ENCODE peak calls at places on chromosomes 11 and 22, in six cellular contexts. O is cardiac muscle cell, P is SK-N-SH, J is fibroblast of lung, D is heart left ventricle, W is PC-3. S is an unnamed sample.

GRCh38 chr11:115185507-115185906 is 318.7 kb downstream of the CADM1 start:
- DNase-seq in J (no peak), W (no peak), D (no peak), P (no peak), O (no peak), S (no peak)

GRCh38 chr11:123616505-123617198 is 37.8 kb downstream of the SCN3B start:
- DNase-seq in J (peak; percentile 78), O (peak; percentile 32), W (no peak), P (peak; percentile 67), D (peak; percentile 77), S (peak; percentile 81)

GRCh38 chr22:33575041-33575440 is 345.2 kb downstream of the LARGE1 start:
- DNase-seq in O (no peak), J (no peak), W (no peak), P (no peak), D (no peak), S (no peak)

GRCh38 chr11:117706322-117706814 is 90.6 kb downstream of the DSCAML1 start:
- DNase-seq in J (no peak), O (no peak), D (no peak), W (no peak), P (no peak), S (no peak)

GRCh38 chr11:33773399-33774355 is 643 bp downstream of the FBXO3 start:
- DNase-seq in W (no peak), O (peak; percentile 39), J (no peak), D (no peak), P (peak; percentile 39), S (peak; percentile 47)

GRCh38 chr11:115276182-115276581 is 228.0 kb downstream of the CADM1 start:
- DNase-seq in J (no peak), O (no peak), P (peak; percentile 33), W (no peak), D (no peak), S (no peak)

GRCh38 chr22:30277547-30278344 is 11.1 kb upstream of the OSM start:
- DNase-seq in W (peak; percentile 41), P (no peak), O (peak; percentile 33), D (no peak), J (peak; percentile 73), S (peak; percentile 81)

GRCh38 chr11:117179048-117179999 is 781 bp downstream of the SIDT2 start:
- DNase-seq in W (peak; percentile 25), P (no peak), O (peak; percentile 63), D (no peak), J (peak; percentile 35), S (peak; percentile 35)

GRCh38 chr22:23302171-23303002 is 122.1 kb downstream of the BCR start:
- DNase-seq in J (no peak), O (no peak), W (no peak), D (peak; percentile 51), P (no peak), S (peak; percentile 37)

GRCh38 chr11:109123811-109124787 is 297.9 kb upstream of the C11orf87 start:
- DNase-seq in O (peak; percentile 24), W (no peak), P (no peak), J (no peak), D (peak; percentile 64), S (peak; percentile 24)

GRCh38 chr11:124793466-124794278 is 6.5 kb downstream of the MSANTD2 start:
- DNase-seq in D (no peak), P (peak; percentile 52), O (peak; percentile 74), W (peak; percentile 82), J (peak; percentile 62), S (no peak)

GRCh38 chr11:29485641-29486040 is 531.2 kb downstream of the KCNA4 start:
- DNase-seq in W (no peak), D (no peak), J (no peak), P (no peak), O (no peak), S (no peak)

GRCh38 chr11:102639656-102640055 is 14.5 kb upstream of the MMP20 start:
- DNase-seq in W (no peak), O (no peak), J (no peak), D (no peak), P (no peak), S (no peak)

GRCh38 chr11:77082838-77083552 is 16.2 kb downstream of the CAPN5 start:
- DNase-seq in O (no peak), W (no peak), P (peak; percentile 82), J (peak; percentile 26), D (peak; percentile 75), S (peak; percentile 89)

GRCh38 chr11:63850946-63851345 is 12.0 kb downstream of the MARK2 start:
- DNase-seq in W (no peak), O (no peak), D (no peak), J (no peak), P (no peak), S (no peak)
- H3K4me1 ChIP-seq in W (peaks cover 14% of the 10 kb centered on the region), O (no peaks in the 10 kb centered on the region), D (peaks cover 78% of the 10 kb centered on the region), J (no peaks in the 10 kb centered on the region), P (peaks cover 9% of the 10 kb centered on the region), S (peaks cover 15% of the 10 kb centered on the region)

DNA sequence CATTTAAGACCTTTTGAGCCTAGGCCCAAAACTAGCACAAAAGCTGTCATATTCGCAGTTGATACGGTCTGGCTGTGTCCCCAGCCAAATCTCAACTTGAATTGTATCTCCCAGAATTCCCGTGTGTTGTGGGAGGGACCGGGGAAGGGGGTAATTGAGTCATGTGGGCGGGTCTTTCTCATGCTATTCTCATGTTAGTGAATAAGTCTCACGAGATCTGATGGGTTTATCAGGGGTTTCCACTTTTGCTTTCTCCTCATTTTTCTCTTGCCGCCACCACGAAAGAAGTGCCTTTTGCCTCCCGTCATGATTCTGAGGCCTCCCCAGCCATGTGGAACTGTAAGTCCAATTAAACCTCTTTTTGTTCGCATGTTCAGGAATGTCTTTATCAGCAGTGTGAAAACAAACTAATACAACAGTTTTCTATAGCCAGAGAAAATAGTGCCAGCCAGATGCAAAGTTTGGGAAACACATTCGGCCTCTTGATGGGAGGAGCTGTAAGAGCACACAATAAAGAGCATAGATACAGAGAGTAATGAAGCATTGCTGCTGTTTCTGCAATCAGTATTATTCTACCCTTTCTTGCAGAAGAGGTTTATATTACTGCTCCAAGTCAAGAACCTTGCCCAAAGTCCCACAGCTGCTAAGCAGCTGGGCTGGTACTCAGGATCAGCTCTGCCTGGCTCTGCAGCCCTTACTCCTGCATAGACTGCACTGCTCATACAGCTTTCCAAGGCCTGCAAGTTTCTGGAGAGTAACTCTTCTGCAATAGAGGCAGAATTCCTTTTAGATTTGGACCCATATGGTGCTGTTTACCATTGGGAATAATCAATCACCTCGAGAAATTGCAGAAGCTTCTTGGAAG is 2.0 kb upstream of the ZNF195 start:
- DNase-seq in W (no peak), O (peak; percentile 79), J (peak; percentile 43), D (no peak), P (no peak), S (peak; percentile 40)
- H3K4me3 ChIP-seq in W (no peak overlapping the region), O (peak overlapping the region; percentile 62), J (peak overlapping the region; percentile 54), D (peak overlapping the region; percentile 25), P (no peak overlapping the region), S (peak overlapping the region; percentile 11)

GRCh38 chr11:120385690-120386089 is 49.5 kb downstream of the ARHGEF12 start:
- DNase-seq in O (no peak), W (no peak), D (no peak), J (no peak), P (no peak), S (no peak)
- H3K27ac ChIP-seq in O (peak overlapping the region; percentile 13), W (no peak overlapping the region), D (no peak overlapping the region), J (no peak overlapping the region), P (no peak overlapping the region), S (no peak overlapping the region)

GRCh38 chr22:44309647-44310046 is 3.1 kb downstream of the SHISAL1 start:
- DNase-seq in P (no peak), W (no peak), O (no peak), J (peak; percentile 34), D (no peak), S (no peak)
- H3K4me1 ChIP-seq in P (peaks cover 12% of the 10 kb centered on the region), W (peaks cover 21% of the 10 kb centered on the region), O (peaks cover 12% of the 10 kb centered on the region), J (peaks cover 11% of the 10 kb centered on the region), D (peaks cover 15% of the 10 kb centered on the region), S (peaks cover 2% of the 10 kb centered on the region)

GRCh38 chr11:35139883-35140282 is 912 bp downstream of the CD44 start:
- DNase-seq in O (no peak), W (peak; percentile 18), J (peak; percentile 34), P (no peak), D (no peak), S (no peak)

GRCh38 chr11:35138949-35139881 is at the start of gene CD44:
- DNase-seq in W (peak; percentile 83), J (peak; percentile 90), O (peak; percentile 42), P (peak; percentile 74), D (peak; percentile 82), S (peak; percentile 88)

GRCh38 chr11:35136311-35136710 is 2.7 kb upstream of the CD44 start:
- DNase-seq in O (no peak), J (no peak), W (no peak), D (no peak), P (no peak), S (no peak)

GRCh38 chr11:35138606-35138948 is 394 bp upstream of the CD44 start:
- DNase-seq in W (no peak), J (no peak), D (no peak), P (no peak), O (peak; percentile 16), S (no peak)

DNA sequence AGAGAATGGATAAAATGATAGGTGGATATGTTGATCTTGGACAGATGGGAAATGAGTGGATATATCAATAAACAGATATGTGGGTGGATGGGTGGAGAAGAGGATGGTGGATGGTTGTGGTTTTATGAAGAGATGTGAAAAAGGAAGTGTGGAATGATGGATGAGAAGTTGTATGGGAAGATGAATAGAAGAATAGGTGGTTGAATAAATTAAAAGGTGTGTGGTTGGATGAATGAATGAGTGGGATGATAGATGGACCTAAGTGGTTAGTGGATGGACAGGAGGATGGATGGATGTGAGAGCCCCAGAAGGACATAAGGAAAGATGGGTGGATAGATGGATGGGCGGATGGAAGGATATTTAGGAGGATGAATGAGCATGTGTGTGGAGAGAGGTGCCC is 913 bp upstream of the CD44 start:
- DNase-seq in W (no peak), J (no peak), P (no peak), D (no peak), O (no peak), S (no peak)
- H3K4me3 ChIP-seq in W (peak overlapping the region; percentile 99), J (peak overlapping the region; percentile 99), P (no peak overlapping the region), D (peak overlapping the region; percentile 88), O (no peak overlapping the region), S (no peak overlapping the region)

DNA sequence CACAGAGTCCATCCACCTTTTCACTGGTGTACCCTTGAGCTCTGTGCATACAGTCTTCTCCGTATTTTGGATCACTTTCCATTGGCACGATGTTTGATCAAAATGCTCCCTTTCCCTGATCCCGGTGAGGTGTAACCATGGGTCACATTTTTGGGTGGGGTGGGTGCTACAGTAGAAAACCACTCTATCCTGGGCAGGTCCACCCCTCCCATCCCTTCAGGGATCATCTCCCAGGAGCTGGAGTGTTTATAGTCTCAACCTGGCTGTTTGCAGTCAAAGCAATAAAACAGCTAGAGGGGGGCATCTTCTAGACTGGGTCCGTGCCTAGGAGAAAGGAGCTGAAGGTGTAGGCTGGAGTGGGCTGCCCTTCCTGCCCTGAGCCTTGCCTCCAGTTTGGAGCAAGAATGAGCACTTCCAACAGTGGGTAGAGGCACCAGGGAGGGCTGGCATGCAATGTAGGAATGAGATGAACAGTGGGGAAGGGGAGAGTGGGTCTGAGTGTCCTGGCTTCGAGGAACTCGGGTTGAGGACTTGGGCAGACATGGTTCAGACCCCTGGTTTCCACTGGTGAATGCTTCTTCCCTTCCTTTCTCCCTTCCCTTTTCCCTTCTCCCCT is 38.8 kb downstream of the RNF141 start:
- DNase-seq in P (no peak), W (no peak), D (no peak), O (no peak), J (no peak), S (no peak)
- H3K27ac ChIP-seq in P (no peak overlapping the region), W (no peak overlapping the region), D (no peak overlapping the region), O (no peak overlapping the region), J (no peak overlapping the region), S (no peak overlapping the region)

S was measured in right cardiac atrium.